ENCODE peak calls at places on chromosomes 2 and 18, in seven cellular contexts. H is ACHN, S is neuronal stem cell, Z is GM03348, L is adipocyte, N is WERI-Rb-1, A is kidney. P is an unnamed sample.

GRCh38 chr2:203490391-203490790 is 44.7 kb downstream of the RAPH1 start:
- DNase-seq in H (no peak), S (no peak), Z (no peak), L (no peak), N (no peak), A (no peak), P (no peak)

GRCh38 chr18:23689616-23690504 is 607 bp downstream of the LAMA3 start:
- DNase-seq in H (peak), S (peak), Z (no peak), L (peak), N (peak), A (peak), P (peak)

GRCh38 chr2:174035981-174036742 is 71.0 kb upstream of the SP3 start:
- DNase-seq in H (peak), S (no peak), Z (no peak), L (no peak), N (no peak), A (no peak), P (no peak)

GRCh38 chr2:186349508-186349907 is 136.6 kb upstream of the ZC3H15 start:
- DNase-seq in H (no peak), S (no peak), Z (peak), L (peak), N (no peak), A (no peak), P (no peak)

GRCh38 chr18:27005589-27005988 is 140.1 kb upstream of the AQP4 start:
- DNase-seq in H (peak), S (no peak), Z (peak), L (no peak), N (peak), A (no peak), P (no peak)

GRCh38 chr2:17195016-17195415 is 323.2 kb downstream of the RAD51AP2 start:
- DNase-seq in H (no peak), S (no peak), Z (peak), L (no peak), N (no peak), A (no peak), P (no peak)

GRCh38 chr18:814300-815084 is 2.5 kb upstream of the YES1 start:
- DNase-seq in H (no peak), S (no peak), Z (no peak), L (no peak), N (no peak), A (no peak), P (no peak)

GRCh38 chr2:232898592-232899541 is 28.8 kb downstream of the SNORC start:
- DNase-seq in H (no peak), S (no peak), Z (peak), L (no peak), N (no peak), A (no peak), P (no peak)

GRCh38 chr2:28327963-28328922 is 64.4 kb upstream of the FOSL2 start:
- DNase-seq in H (no peak), S (no peak), Z (peak), L (peak), N (no peak), A (no peak), P (peak)

GRCh38 chr2:111071480-111072143 is 49.1 kb upstream of the BCL2L11 start:
- DNase-seq in H (peak), S (no peak), Z (peak), L (peak), N (no peak), A (peak), P (no peak)